ENCODE peak calls at places on chromosomes 16 and 17, in nine cellular contexts. E is stimulated activated CD4-positive, alpha-beta T cell treated with anti-CD3 and anti-CD28 coated beads, Interleukin-4, amount 100 ng/mL, for 48 hours; W is hepatocyte; S is myocyte; G is activated CD8-positive, alpha-beta T cell treated with anti-CD3 and anti-CD28 coated beads, Interleukin-2, amount 10 ng/mL, durations not matched to agents 7 days and 5 days; D is hypothalamus; Z is sigmoid colon; B is ureter; A is activated naive CD8-positive, alpha-beta T cell treated with anti-CD3 and anti-CD28 coated beads, Interleukin-2, amount 10 ng/mL, durations not matched to agents 7 days and 5 days. U is an unnamed sample.

GRCh38 chr16:57532251-57532625 is 4.1 kb downstream of the CCDC102A start:
- DNase-seq in E (no peak), W (no peak), S (no peak), G (no peak), D (no peak), Z (peak), B (peak), A (no peak), U (no peak)

GRCh38 chr16:64428463-64428862 is 693.4 kb downstream of the CDH11 start:
- DNase-seq in E (no peak), W (no peak), S (peak), G (no peak), D (no peak), Z (no peak), B (no peak), A (no peak), U (no peak)

GRCh38 chr17:7959503-7960253 is 27.7 kb downstream of the CNTROB start:
- DNase-seq in E (no peak), W (no peak), S (no peak), G (no peak), D (no peak), Z (no peak), B (no peak), A (no peak), U (no peak)

GRCh38 chr17:50884354-50885311 is 18.5 kb upstream of the TOB1 start:
- DNase-seq in E (no peak), W (peak), S (no peak), G (no peak), D (no peak), Z (no peak), B (no peak), A (no peak), U (peak)

GRCh38 chr16:46607529-46607928 is 13.7 kb downstream of the SHCBP1 start:
- DNase-seq in E (no peak), W (peak), S (peak), G (no peak), D (no peak), Z (no peak), B (no peak), A (no peak), U (peak)

GRCh38 chr16:30697264-30698138 is 1.5 kb upstream of the SRCAP start:
- DNase-seq in E (no peak), W (no peak), S (no peak), G (no peak), D (peak), Z (peak), B (no peak), A (no peak), U (no peak)

GRCh38 chr16:8998114-8998513 is 34.4 kb upstream of the USP7 start:
- DNase-seq in E (no peak), W (peak), S (peak), G (no peak), D (no peak), Z (no peak), B (no peak), A (no peak), U (no peak)

GRCh38 chr17:73773702-73774101 is 129.5 kb upstream of the SDK2 start:
- DNase-seq in E (no peak), W (no peak), S (no peak), G (no peak), D (no peak), Z (no peak), B (no peak), A (no peak), U (no peak)

U was measured in small intestine.